ENCODE peak calls at places on chromosomes 1 and 21, in four cellular contexts. G, O, P and T are unnamed samples.

GRCh38 chr1:24321712-24322635 is 2.8 kb downstream of the GRHL3 start:
- DNase-seq in P (no peak), G (peak; percentile 83), O (peak; percentile 86), T (peak; percentile 73)

GRCh38 chr1:218787826-218788225 is 385.9 kb upstream of the LYPLAL1 start:
- DNase-seq in P (no peak), G (no peak), O (no peak), T (no peak)

GRCh38 chr1:229430761-229431269 is 3.1 kb downstream of the ACTA1 start:
- DNase-seq in P (no peak), G (peak; percentile 78), O (peak; percentile 34), T (no peak)

GRCh38 chr21:14826630-14827029 is 238.2 kb downstream of the NRIP1 start:
- DNase-seq in O (no peak), G (no peak), P (peak; percentile 72), T (no peak)

GRCh38 chr1:39683591-39684312 is 7.5 kb downstream of the HPCAL4 start:
- DNase-seq in G (peak; percentile 45), P (no peak), O (no peak), T (no peak)

GRCh38 chr1:217911908-217912307 is 280.8 kb downstream of the SPATA17 start:
- DNase-seq in G (no peak), P (no peak), O (no peak), T (no peak)

GRCh38 chr1:234726359-234726836 is 116.4 kb upstream of the IRF2BP2 start:
- DNase-seq in P (no peak), G (no peak), O (no peak), T (no peak)

GRCh38 chr1:4603317-4604110 is 50.9 kb upstream of the AJAP1 start:
- DNase-seq in G (no peak), P (no peak), O (no peak), T (no peak)

GRCh38 chr1:183967914-183968313 is 69.6 kb downstream of the COLGALT2 start:
- DNase-seq in O (no peak), G (no peak), P (no peak), T (no peak)

GRCh38 chr1:231192620-231193163 is 30.8 kb downstream of the TRIM67 start:
- DNase-seq in G (no peak), P (no peak), O (no peak), T (no peak)

GRCh38 chr1:208534604-208534907 is 290.4 kb upstream of the PLXNA2 start:
- DNase-seq in G (no peak), O (no peak), P (no peak), T (no peak)

GRCh38 chr1:33018112-33018511 is 18.6 kb downstream of the AK2 start:
- DNase-seq in P (no peak), G (no peak), O (no peak), T (no peak)

GRCh38 chr1:168301664-168302320 is 21.1 kb downstream of the TBX19 start:
- DNase-seq in O (no peak), G (no peak), P (no peak), T (no peak)

GRCh38 chr1:119329521-119329920 is 39.1 kb upstream of the HAO2 start:
- DNase-seq in O (no peak), P (no peak), G (no peak), T (no peak)

GRCh38 chr1:38529337-38529860 is 330.2 kb downstream of the RRAGC start:
- DNase-seq in G (no peak), O (no peak), P (no peak), T (no peak)

GRCh38 chr1:229296541-229296941 is 25.6 kb downstream of the RAB4A start:
- DNase-seq in P (no peak), O (no peak), G (no peak), T (no peak)

GRCh38 chr1:25992689-25993146 is 5.1 kb downstream of the PAFAH2 start:
- DNase-seq in G (peak; percentile 58), P (no peak), O (no peak), T (no peak)

GRCh38 chr1:25990702-25991395 is 7.0 kb downstream of the PAFAH2 start:
- DNase-seq in P (no peak), G (no peak), O (peak; percentile 82), T (no peak)

GRCh38 chr1:25993197-25993951 is 4.5 kb downstream of the PAFAH2 start:
- DNase-seq in G (peak; percentile 37), O (no peak), P (no peak), T (no peak)

GRCh38 chr1:25989860-25990650 is 7.8 kb downstream of the PAFAH2 start:
- DNase-seq in O (no peak), G (no peak), P (no peak), T (no peak)

GRCh38 chr1:25991937-25992688 is 5.8 kb downstream of the PAFAH2 start:
- DNase-seq in P (no peak), G (no peak), O (no peak), T (no peak)
- TF ChIP-seq SPI1 in P (no peak), G (no peak), O (no peak), T (no peak)

DNA sequence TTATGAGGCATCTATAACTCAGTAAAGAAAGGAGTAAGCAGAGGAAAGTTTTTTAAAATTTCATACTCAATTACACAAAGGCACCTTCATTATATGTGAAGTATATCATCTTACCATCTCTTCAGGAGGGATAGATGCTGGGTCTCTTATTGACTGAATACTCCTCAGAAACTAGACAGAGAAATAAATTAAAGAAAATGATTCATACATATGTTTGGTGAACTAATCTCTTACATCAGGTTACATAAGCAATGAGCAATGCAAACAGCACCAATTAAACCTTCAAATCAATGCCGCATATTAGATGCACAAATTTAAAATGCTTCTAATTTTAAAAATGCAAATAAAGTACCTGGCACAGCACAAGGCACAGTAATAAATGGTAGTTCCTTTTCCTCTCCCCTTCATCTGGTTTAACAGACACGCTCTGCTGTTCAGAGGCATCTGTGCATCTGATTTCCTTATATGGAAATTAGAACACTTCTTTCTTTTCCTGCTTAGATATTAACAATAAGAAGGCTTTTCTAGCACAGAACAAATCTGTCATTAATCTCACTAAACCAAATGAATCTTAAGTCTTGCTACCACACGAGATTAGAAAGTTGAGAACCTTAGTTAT is 20.0 kb downstream of the SCYL3 start:
- DNase-seq in P (no peak), O (no peak), G (no peak), T (no peak)
- TF ChIP-seq POLR2AphosphoS5 in P (no peak), O (no peak), G (no peak), T (no peak)

DNA sequence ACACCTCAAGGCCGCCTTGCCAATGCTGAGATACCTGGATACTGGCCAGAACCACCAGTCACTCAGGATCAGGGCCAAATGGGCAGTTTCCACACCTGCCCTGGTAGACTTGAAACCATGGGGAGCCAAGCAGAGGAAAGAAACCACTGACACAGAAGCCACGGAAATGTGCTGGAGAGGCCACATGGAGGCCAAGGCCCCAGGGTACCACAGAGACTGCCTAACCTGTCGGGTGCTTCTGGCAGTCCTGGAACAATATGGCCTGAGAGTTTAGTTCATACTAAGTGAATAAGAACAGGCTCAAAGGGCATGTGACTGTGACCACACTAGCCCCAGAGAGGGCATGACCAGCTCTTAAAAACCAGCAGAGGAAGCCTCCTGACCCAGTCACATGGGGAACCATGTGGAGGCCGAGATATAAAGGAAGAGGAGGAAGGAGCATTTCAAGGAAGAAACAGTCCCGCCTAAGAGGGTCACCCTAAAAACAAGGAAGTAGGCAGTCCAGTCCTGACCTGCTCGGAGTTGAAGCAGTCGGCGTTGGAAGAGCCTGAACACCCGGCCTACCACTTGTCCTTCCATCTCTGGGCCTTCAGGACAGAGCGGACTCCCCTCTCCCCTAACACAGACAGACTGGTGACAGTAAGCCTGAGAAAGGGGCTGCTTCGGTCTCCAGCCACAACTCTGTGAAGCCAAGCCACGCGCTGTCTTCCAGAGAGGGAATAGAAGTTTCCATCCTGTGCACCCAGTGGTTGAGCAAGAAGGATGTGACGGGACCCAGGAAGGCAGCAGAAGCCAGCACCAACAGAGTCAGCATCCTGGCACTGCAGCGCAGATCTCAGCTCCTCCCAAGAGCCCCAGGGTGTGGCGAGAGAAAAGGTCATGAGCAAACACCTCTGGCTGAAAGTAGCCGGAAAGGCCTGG is at the start of gene DENND2D:
- DNase-seq in G (no peak), O (peak; percentile 81), P (peak; percentile 92), T (no peak)
- TF ChIP-seq SPI1 in G (no peak), O (peak; percentile 49), P (peak; percentile 40), T (no peak)

DNA sequence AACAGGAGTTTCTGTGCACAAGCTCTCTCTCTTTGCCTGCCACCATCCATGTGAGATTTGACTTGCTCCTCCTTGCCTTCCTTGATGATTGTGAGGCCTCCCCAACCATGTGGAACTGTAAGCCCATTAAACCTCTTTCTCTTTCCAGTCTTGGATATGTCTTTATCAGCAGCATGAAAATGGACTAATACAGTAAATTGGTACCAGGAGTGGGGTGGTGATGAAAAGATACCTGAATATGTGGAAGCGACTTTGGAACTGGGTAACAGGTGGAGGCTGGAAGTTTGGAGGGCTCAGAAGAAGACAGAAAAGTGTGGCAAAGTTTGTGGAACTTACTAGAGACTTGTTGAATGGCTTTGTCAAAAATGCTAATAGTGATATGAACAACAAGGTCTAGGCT is 69.1 kb upstream of the VANGL1 start:
- DNase-seq in G (no peak), O (no peak), P (no peak), T (no peak)
- TF ChIP-seq POLR2AphosphoS5 in G (no peak), O (no peak), P (no peak), T (no peak)

DNA sequence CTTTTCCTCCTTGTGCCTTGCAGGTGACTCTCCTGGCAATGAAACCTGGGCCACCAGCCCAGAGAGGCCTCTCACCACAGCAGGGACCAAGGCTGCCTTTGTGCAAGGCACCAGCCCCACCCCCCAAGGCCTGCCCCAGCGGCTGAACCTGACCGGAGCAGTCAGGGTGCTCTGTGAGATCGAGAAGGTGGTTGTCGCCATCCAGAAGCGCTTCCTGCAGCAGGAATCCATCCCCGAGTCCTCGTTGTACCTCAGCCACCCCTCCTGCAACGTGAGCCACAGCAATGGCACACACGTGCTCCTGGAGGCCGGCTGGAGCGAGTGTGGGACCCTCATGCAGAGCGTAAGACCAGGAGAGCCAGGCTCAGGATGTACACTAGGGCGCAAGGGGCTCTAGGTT is 51.7 kb downstream of the UMODL1 start:
- DNase-seq in O (no peak), G (no peak), P (no peak), T (no peak)
- TF ChIP-seq SPI1 in O (no peak), G (no peak), P (no peak), T (no peak)